ENCODE peak calls at places on chromosomes 12 and 14, in seven cellular contexts. H, U, V, R, O, D and G are unnamed samples.

GRCh38 chr14:69605761-69606160 is 5.6 kb upstream of the SUSD6 start:
- DNase-seq in H (no peak), U (no peak), V (no peak), R (no peak), O (no peak), D (no peak), G (no peak)

GRCh38 chr12:14664434-14665023 is 31.9 kb downstream of the GUCY2C start:
- DNase-seq in H (no peak), U (peak), V (peak), R (no peak), O (no peak), D (peak), G (peak)

GRCh38 chr14:76929927-76930326 is 98.6 kb downstream of the IRF2BPL start:
- DNase-seq in H (no peak), U (no peak), V (no peak), R (peak), O (no peak), D (no peak), G (peak)

GRCh38 chr12:123891516-123892179 is 81.0 kb downstream of the CCDC92 start:
- DNase-seq in H (no peak), U (no peak), V (no peak), R (no peak), O (no peak), D (no peak), G (no peak)

GRCh38 chr12:57341275-57341990 is 89.4 kb downstream of the R3HDM2 start:
- DNase-seq in H (no peak), U (peak), V (peak), R (no peak), O (no peak), D (peak), G (no peak)

GRCh38 chr12:120639771-120640721 is at the start of gene CABP1:
- DNase-seq in H (no peak), U (no peak), V (no peak), R (peak), O (peak), D (peak), G (peak)

GRCh38 chr14:63454863-63455622 is 88.1 kb downstream of the PPP2R5E start:
- DNase-seq in H (no peak), U (peak), V (no peak), R (no peak), O (peak), D (no peak), G (no peak)

GRCh38 chr12:81668475-81668874 is 90.7 kb downstream of the PPFIA2 start:
- DNase-seq in H (no peak), U (peak), V (peak), R (no peak), O (no peak), D (no peak), G (no peak)

GRCh38 chr12:28507055-28507454 is 316.8 kb downstream of the CCDC91 start:
- DNase-seq in H (no peak), U (peak), V (no peak), R (no peak), O (no peak), D (no peak), G (no peak)

GRCh38 chr14:52922059-52922458 is 28.8 kb downstream of the FERMT2 start:
- DNase-seq in H (no peak), U (no peak), V (no peak), R (no peak), O (no peak), D (no peak), G (no peak)

GRCh38 chr12:19304149-19304780 is 135.0 kb upstream of the AEBP2 start:
- DNase-seq in H (no peak), U (no peak), V (no peak), R (no peak), O (no peak), D (no peak), G (no peak)

GRCh38 chr12:131854861-131855476 is 26.8 kb downstream of the MMP17 start:
- DNase-seq in H (no peak), U (no peak), V (peak), R (no peak), O (no peak), D (no peak), G (no peak)

GRCh38 chr14:64966976-64967375 is 5.2 kb downstream of the RAB15 start:
- DNase-seq in H (no peak), U (no peak), V (no peak), R (no peak), O (no peak), D (no peak), G (no peak)

GRCh38 chr12:9925746-9926393 is 6.3 kb downstream of the CLEC2A start:
- DNase-seq in H (no peak), U (peak), V (peak), R (no peak), O (no peak), D (peak), G (peak)

GRCh38 chr14:34275038-34275437 is 187.0 kb downstream of the SPTSSA start:
- DNase-seq in H (no peak), U (no peak), V (no peak), R (no peak), O (no peak), D (no peak), G (no peak)

GRCh38 chr12:102120886-102121285 is 903 bp downstream of the PARPBP start:
- DNase-seq in H (no peak), U (peak), V (peak), R (no peak), O (no peak), D (no peak), G (no peak)

GRCh38 chr14:75123991-75124390 is 2.9 kb downstream of the NEK9 start:
- DNase-seq in H (no peak), U (peak), V (peak), R (no peak), O (no peak), D (no peak), G (no peak)

GRCh38 chr12:68932701-68933563 is at the start of gene CPM:
- DNase-seq in H (peak), U (peak), V (peak), R (peak), O (peak), D (peak), G (peak)

GRCh38 chr12:124656214-124656516 is 88.8 kb upstream of the NCOR2 start:
- DNase-seq in H (no peak), U (no peak), V (no peak), R (no peak), O (no peak), D (no peak), G (no peak)

GRCh38 chr12:83763425-83763824 is 1076.7 kb downstream of the TMTC2 start:
- DNase-seq in H (no peak), U (peak), V (no peak), R (no peak), O (no peak), D (peak), G (no peak)

GRCh38 chr12:68460236-68460635 is 128.1 kb upstream of the MDM1 start:
- DNase-seq in H (no peak), U (no peak), V (no peak), R (no peak), O (no peak), D (no peak), G (no peak)

GRCh38 chr14:28143340-28143739 is 623.2 kb upstream of the FOXG1 start:
- DNase-seq in H (no peak), U (no peak), V (no peak), R (no peak), O (no peak), D (no peak), G (no peak)

GRCh38 chr12:84785281-84785680 is 127.3 kb downstream of the SLC6A15 start:
- DNase-seq in H (no peak), U (no peak), V (no peak), R (no peak), O (no peak), D (peak), G (no peak)
- H3K27ac ChIP-seq in H (no peak), U (no peak), V (no peak), R (no peak), O (no peak), D (peak), G (no peak)

GRCh38 chr12:64459388-64460024 is 7.6 kb downstream of the TBK1 start:
- DNase-seq in H (no peak), U (no peak), V (no peak), R (no peak), O (peak), D (no peak), G (peak)
- H3K27ac ChIP-seq in H (no peak), U (peak), V (peak), R (peak), O (peak), D (peak), G (peak)

GRCh38 chr12:11786638-11787365 is 137.3 kb downstream of the ETV6 start:
- DNase-seq in H (no peak), U (no peak), V (no peak), R (no peak), O (no peak), D (no peak), G (no peak)

GRCh38 chr12:11780521-11781101 is 131.1 kb downstream of the ETV6 start:
- DNase-seq in H (no peak), U (no peak), V (no peak), R (no peak), O (no peak), D (no peak), G (no peak)

GRCh38 chr12:11785722-11786121 is 136.2 kb downstream of the ETV6 start:
- DNase-seq in H (no peak), U (peak), V (no peak), R (no peak), O (no peak), D (peak), G (no peak)

GRCh38 chr12:11779286-11779685 is 129.8 kb downstream of the ETV6 start:
- DNase-seq in H (no peak), U (peak), V (no peak), R (no peak), O (no peak), D (peak), G (no peak)

DNA sequence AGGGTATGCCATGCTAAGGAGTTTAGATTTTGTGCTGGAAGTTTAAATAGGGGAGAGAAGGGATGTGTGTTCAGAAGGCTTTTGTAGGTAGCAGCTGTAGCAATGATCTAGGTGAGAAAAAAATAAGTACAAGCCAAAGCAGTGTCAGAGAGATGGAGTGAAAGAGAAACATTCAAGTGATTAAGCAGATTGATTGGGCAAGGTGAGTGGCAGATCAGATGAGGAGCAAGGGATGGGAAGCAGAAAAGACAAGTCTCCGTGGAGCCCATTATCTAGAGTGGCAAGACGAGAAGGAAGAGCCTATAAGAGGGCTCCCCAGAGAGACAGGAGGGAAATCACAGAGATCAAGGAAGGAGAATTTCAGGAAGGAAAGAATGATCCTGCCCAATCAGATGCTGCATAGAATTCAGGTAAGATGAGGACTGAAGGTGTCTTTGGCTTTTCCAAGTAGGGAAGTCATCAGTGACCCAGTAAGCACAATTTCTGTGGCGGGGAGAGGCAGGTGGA is 133.5 kb downstream of the ETV6 start:
- DNase-seq in H (no peak), U (no peak), V (no peak), R (no peak), O (no peak), D (no peak), G (no peak)
- H3K27ac ChIP-seq in H (no peak), U (no peak), V (no peak), R (no peak), O (no peak), D (no peak), G (no peak)

GRCh38 chr12:7303772-7304171 is at the start of gene ACSM4:
- DNase-seq in H (no peak), U (no peak), V (no peak), R (no peak), O (no peak), D (no peak), G (no peak)
- H3K27ac ChIP-seq in H (no peak), U (no peak), V (no peak), R (no peak), O (no peak), D (no peak), G (no peak)